ENCODE peak calls at places on chromosomes 2 and 18, in seven cellular contexts. C is tibial nerve, U is heart left ventricle, Y is HCT116, J is PC-9, M is transverse colon, E is upper lobe of left lung. R is an unnamed sample. For H3K27me3, the result is how much of the 10 kb centered on the place peaks cover.

GRCh38 chr18:76679877-76680276 is 142.5 kb upstream of the ZNF236 start:
- DNase-seq in C (no peak), U (no peak), Y (no peak), J (no peak), M (no peak), E (no peak), R (no peak)

GRCh38 chr2:132424526-132425121 is 8.0 kb downstream of the GPR39 start:
- DNase-seq in C (no peak), U (no peak), Y (no peak), J (peak), M (no peak), E (no peak), R (no peak)

GRCh38 chr2:98476192-98476868 is 31.7 kb downstream of the INPP4A start:
- DNase-seq in C (no peak), U (no peak), Y (no peak), J (no peak), M (peak), E (no peak), R (no peak)

GRCh38 chr2:69612197-69612596 is 31.3 kb downstream of the AAK1 start:
- DNase-seq in C (no peak), U (no peak), Y (no peak), J (no peak), M (no peak), E (no peak), R (no peak)

GRCh38 chr2:233990261-233990798 is 60.2 kb upstream of the SPP2 start:
- DNase-seq in C (no peak), U (no peak), Y (no peak), J (no peak), M (peak), E (no peak), R (no peak)

GRCh38 chr2:208033701-208034502 is 8.6 kb upstream of the PLEKHM3 start:
- DNase-seq in C (no peak), U (no peak), Y (peak), J (peak), M (peak), E (no peak), R (no peak)

GRCh38 chr2:39433586-39434195 is 3.4 kb downstream of the MAP4K3 start:
- DNase-seq in C (no peak), U (no peak), Y (no peak), J (no peak), M (no peak), E (no peak), R (no peak)

GRCh38 chr2:36683002-36683401 is 13.5 kb upstream of the VIT start:
- DNase-seq in C (no peak), U (no peak), Y (no peak), J (no peak), M (no peak), E (no peak), R (no peak)

GRCh38 chr2:10235909-10236550 is 66.7 kb upstream of the HPCAL1 start:
- DNase-seq in C (no peak), U (no peak), Y (no peak), J (no peak), M (no peak), E (no peak), R (no peak)

GRCh38 chr2:81077396-81077795 is 772.8 kb upstream of the LRRTM1 start:
- DNase-seq in C (no peak), U (no peak), Y (no peak), J (no peak), M (no peak), E (no peak), R (no peak)

GRCh38 chr18:10242922-10243680 is 211.3 kb upstream of the APCDD1 start:
- DNase-seq in C (no peak), U (no peak), Y (no peak), J (no peak), M (no peak), E (no peak), R (no peak)

GRCh38 chr18:79750980-79751571 is 46.7 kb upstream of the KCNG2 start:
- DNase-seq in C (no peak), U (peak), Y (no peak), J (no peak), M (peak), E (peak), R (no peak)

GRCh38 chr2:182330451-182331325 is 96.1 kb downstream of the PDE1A start:
- DNase-seq in C (no peak), U (peak), Y (no peak), J (no peak), M (no peak), E (no peak), R (no peak)

GRCh38 chr2:50133766-50134165 is 898.2 kb downstream of the NRXN1 start:
- DNase-seq in C (no peak), U (no peak), Y (no peak), J (no peak), M (no peak), E (no peak), R (no peak)

GRCh38 chr2:29405707-29406106 is 290.5 kb downstream of the CLIP4 start:
- DNase-seq in C (no peak), U (no peak), Y (no peak), J (no peak), M (no peak), E (no peak), R (no peak)

GRCh38 chr18:13558132-13558531 is 168.2 kb downstream of the FAM210A start:
- DNase-seq in C (no peak), U (peak), Y (peak), J (no peak), M (no peak), E (no peak), R (no peak)

GRCh38 chr2:26564121-26564520 is 77.0 kb downstream of the CIB4 start:
- DNase-seq in C (no peak), U (no peak), Y (no peak), J (no peak), M (no peak), E (no peak), R (no peak)

GRCh38 chr2:196927318-196928225 is 1.1 kb upstream of the PGAP1 start:
- DNase-seq in C (no peak), U (no peak), Y (no peak), J (peak), M (no peak), E (no peak), R (peak)

GRCh38 chr2:143692162-143692561 is 562.9 kb downstream of the ARHGAP15 start:
- DNase-seq in C (no peak), U (no peak), Y (no peak), J (no peak), M (no peak), E (no peak), R (no peak)

GRCh38 chr18:53560546-53560945 is 663.9 kb downstream of the MBD2 start:
- DNase-seq in C (no peak), U (no peak), Y (no peak), J (no peak), M (no peak), E (no peak), R (no peak)

GRCh38 chr2:10238991-10239485 is 63.7 kb upstream of the HPCAL1 start:
- DNase-seq in C (no peak), U (no peak), Y (no peak), J (no peak), M (no peak), E (no peak), R (no peak)

GRCh38 chr2:208253518-208254117 is 1.3 kb downstream of the IDH1 start:
- DNase-seq in C (no peak), U (no peak), Y (no peak), J (no peak), M (no peak), E (no peak), R (no peak)

GRCh38 chr2:144553379-144553778 is 33.5 kb upstream of the ZEB2 start:
- DNase-seq in C (no peak), U (no peak), Y (no peak), J (peak), M (no peak), E (no peak), R (peak)

GRCh38 chr2:226799976-226800940 is 638 bp upstream of the IRS1 start:
- DNase-seq in C (no peak), U (peak), Y (no peak), J (no peak), M (peak), E (no peak), R (no peak)

DNA sequence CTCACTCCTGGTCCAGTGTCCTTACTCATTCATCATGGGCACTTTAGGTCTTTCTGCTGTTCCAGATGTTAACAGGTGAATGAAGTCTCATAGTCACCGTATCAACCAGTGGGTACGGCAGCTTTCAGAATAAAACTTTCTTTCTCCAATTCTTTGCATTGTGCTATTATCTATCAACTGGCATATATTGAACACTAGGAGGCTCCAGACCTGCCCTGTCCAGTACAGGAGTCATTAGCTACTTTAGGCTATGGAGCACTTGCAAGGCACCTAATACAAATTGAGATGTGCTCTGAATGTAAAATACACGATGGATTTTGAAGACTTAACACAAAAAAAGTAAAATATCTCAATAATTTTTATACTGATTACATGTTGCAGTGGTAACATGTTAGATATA is 43.2 kb upstream of the NEB start:
- DNase-seq in C (no peak), U (no peak), Y (no peak), J (no peak), M (no peak), E (no peak), R (no peak)
- TF ChIP-seq CTCF in C (no peak), U (no peak), Y (peak), J (no peak), M (no peak), E (no peak), R (peak)

DNA sequence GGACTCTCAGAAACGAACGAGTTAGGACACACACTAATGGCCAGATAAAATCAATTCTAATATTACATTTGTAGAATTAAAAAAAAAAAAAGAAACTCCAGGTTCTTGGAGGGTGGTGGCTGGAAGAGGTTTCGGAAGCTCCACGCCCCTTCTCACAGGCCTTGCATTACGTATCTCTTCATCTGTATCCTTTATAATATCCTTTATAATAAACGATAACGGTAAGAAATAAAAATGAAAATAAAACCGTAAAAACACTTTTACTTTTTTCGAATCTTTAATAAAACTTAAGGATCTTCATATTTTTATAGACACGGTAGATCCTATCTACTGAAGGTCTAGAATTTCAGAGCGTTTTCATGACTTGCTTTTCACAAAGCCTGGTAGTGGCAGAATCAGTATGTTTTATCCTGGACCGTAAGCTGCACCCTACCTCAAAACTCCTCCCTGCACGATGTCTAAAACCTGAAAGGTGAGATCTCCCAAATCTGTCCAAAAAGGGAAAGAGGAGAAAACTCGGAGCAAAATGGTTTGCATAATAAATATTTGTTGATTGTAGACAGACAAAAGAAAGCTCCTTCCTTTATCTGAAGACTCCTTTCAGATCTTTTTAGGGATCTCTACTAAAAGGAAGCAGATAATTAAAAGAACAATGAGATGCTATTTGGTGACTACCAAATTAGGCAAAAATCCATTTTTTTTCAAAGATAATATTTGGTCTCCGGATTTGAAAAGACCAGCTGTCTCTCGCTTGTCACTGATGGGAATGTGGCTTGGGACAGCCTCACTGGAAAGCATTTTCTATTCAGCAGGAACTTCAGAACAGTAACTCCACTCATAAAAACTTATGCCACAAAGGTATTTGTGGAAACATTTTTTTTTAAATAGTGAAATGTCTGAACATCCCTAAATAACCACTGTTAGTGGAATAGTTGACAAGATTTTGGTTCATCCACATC is 2.0 kb upstream of the CXCR4 start:
- DNase-seq in C (no peak), U (no peak), Y (no peak), J (no peak), M (no peak), E (no peak), R (no peak)
- H3K4me3 ChIP-seq in C (no peak), U (peak), Y (no peak), J (no peak), M (no peak), E (peak), R (no peak)

GRCh38 chr18:60965856-60966255 is 367.4 kb upstream of the CDH20 start:
- DNase-seq in C (no peak), U (no peak), Y (no peak), J (no peak), M (no peak), E (no peak), R (no peak)

GRCh38 chr18:60966876-60967275 is 366.4 kb upstream of the CDH20 start:
- DNase-seq in C (no peak), U (no peak), Y (no peak), J (no peak), M (no peak), E (no peak), R (no peak)

DNA sequence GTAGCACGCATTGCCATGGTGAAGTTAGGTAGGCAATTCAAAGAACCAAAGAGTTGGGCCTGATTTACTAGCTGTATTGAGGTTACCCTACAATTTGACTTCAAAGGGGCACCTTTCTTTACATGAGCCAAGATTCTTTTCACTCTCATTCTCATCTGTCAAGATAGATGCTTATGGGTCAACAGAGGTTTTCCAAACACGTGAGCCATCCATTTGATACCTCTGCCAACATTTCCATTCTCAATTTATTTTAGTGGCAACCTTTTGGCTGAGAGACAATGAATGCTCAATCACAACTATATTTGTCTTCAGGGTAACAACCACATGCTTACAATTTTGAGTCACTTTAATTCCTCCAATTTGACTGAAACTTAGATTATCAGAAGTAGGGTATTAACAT is 370.6 kb upstream of the CDH20 start:
- DNase-seq in C (no peak), U (no peak), Y (no peak), J (no peak), M (no peak), E (no peak), R (no peak)
- H3K27me3 ChIP-seq in C (under half), U (under half), Y (under half), J (under half), M (under half), E (under half), R (under half)

DNA sequence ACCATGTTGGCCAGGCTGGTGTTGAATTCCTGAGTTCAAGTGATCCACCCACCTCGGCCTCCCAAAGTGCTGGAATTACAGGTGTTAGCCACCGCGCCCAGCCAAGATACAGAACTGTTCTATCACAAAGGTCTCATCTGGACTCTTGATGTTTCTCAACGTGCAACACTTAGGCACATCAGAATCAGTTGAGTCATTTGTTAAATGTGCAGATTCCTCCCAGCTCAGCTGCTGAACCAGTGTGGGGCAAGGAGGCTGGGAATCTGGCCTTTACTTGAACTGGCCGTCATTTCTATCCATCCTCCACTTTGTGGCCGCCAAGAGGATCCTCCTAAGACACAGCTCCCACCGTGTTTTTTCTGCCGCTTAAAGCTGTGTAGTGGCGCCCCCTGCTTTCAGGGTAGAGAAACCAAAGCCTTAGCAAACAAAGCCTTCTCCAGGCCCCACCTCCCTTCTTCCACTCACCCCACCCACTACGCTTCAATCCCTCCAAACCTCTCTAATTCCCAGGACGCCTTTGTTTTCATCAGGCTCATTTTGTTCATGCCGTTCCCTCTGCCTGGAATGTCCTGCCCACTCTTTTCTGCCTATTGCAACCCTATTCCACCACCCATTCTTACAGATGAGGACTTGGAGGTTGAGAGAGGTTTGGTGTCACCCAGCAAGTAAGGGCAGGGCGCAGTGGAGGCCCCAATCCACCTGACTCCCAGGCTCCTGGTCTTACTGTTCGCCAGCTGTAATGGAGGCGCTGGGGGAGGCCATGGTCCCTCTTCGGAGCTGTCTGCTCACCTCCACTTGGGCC is 776 bp upstream of the SPEG start:
- DNase-seq in C (no peak), U (no peak), Y (peak), J (no peak), M (peak), E (no peak), R (no peak)
- TF ChIP-seq CTCF in C (no peak), U (peak), Y (peak), J (peak), M (peak), E (no peak), R (peak)

GRCh38 chr2:27715318-27716165 is 51.9 kb downstream of the SLC4A1AP start:
- DNase-seq in C (no peak), U (peak), Y (no peak), J (peak), M (no peak), E (peak), R (no peak)
- H3K4me3 ChIP-seq in C (peak), U (peak), Y (peak), J (peak), M (peak), E (peak), R (peak)

GRCh38 chr2:2762898-2763287 is 431.8 kb upstream of the MYT1L start:
- DNase-seq in C (no peak), U (no peak), Y (no peak), J (no peak), M (no peak), E (no peak), R (no peak)
- H3K27me3 ChIP-seq in C (under half), U (under half), Y (under half), J (half or more), M (under half), E (under half), R (under half)

GRCh38 chr2:71275939-71276310 is 49.0 kb upstream of the PAIP2B start:
- DNase-seq in C (no peak), U (no peak), Y (no peak), J (no peak), M (no peak), E (no peak), R (no peak)
- TF ChIP-seq CTCF in C (no peak), U (no peak), Y (no peak), J (no peak), M (no peak), E (no peak), R (no peak)

GRCh38 chr2:227816507-227817274 is 3.0 kb downstream of the CCL20 start:
- DNase-seq in C (no peak), U (no peak), Y (no peak), J (no peak), M (no peak), E (no peak), R (no peak)

GRCh38 chr2:227817336-227817735 is 3.7 kb downstream of the CCL20 start:
- DNase-seq in C (no peak), U (no peak), Y (no peak), J (no peak), M (no peak), E (no peak), R (no peak)

GRCh38 chr2:227818569-227819397 is 5.1 kb downstream of the CCL20 start:
- DNase-seq in C (peak), U (peak), Y (no peak), J (no peak), M (peak), E (no peak), R (no peak)

GRCh38 chr2:227819398-227819697 is 5.7 kb downstream of the CCL20 start:
- DNase-seq in C (no peak), U (no peak), Y (no peak), J (no peak), M (no peak), E (no peak), R (no peak)

GRCh38 chr2:227817940-227818568 is 4.4 kb downstream of the CCL20 start:
- DNase-seq in C (peak), U (peak), Y (peak), J (peak), M (peak), E (no peak), R (peak)
- H3K4me3 ChIP-seq in C (no peak), U (no peak), Y (peak), J (peak), M (no peak), E (no peak), R (peak)

R was measured in AG04450.